ENCODE peak calls at places on chromosome 5, in six cellular contexts. U is NCI-H1092; Q is stimulated activated CD8-positive, alpha-beta memory T cell treated with anti-CD3 and anti-CD28 coated beads, Interleukin-15, amount 100 ng/mL, for 4 hours; C is GOT3; B is heart right ventricle; S is GM10248. L is an unnamed sample.

GRCh38 chr5:102483736-102484135 is 15.1 kb downstream of the SLCO6A1 start:
- DNase-seq in B (no peak), Q (no peak), U (no peak), C (no peak), S (no peak), L (no peak)

GRCh38 chr5:160514866-160515265 is 93.2 kb downstream of the PTTG1 start:
- DNase-seq in U (no peak), Q (no peak), C (no peak), S (no peak), B (no peak), L (no peak)

GRCh38 chr5:14826714-14827113 is 44.9 kb downstream of the ANKH start:
- DNase-seq in Q (no peak), C (no peak), U (no peak), S (no peak), B (no peak), L (no peak)

GRCh38 chr5:163506726-163507125 is 1.3 kb downstream of the MAT2B start:
- DNase-seq in B (no peak), U (no peak), Q (no peak), C (no peak), S (no peak), L (no peak)

GRCh38 chr5:79111960-79112702 is 522 bp downstream of the BHMT start:
- DNase-seq in Q (no peak), B (peak), U (no peak), C (no peak), S (no peak), L (no peak)

GRCh38 chr5:65867509-65868195 is 58.7 kb upstream of the ERBIN start:
- DNase-seq in C (no peak), U (no peak), B (no peak), S (no peak), Q (no peak), L (no peak)

GRCh38 chr5:60497706-60498500 is 202.1 kb downstream of the DEPDC1B start:
- DNase-seq in C (no peak), U (no peak), S (no peak), B (no peak), Q (no peak), L (no peak)

GRCh38 chr5:139904566-139905400 is 109.2 kb downstream of the PSD2 start:
- DNase-seq in U (no peak), B (no peak), Q (no peak), S (no peak), C (no peak), L (no peak)

GRCh38 chr5:1814183-1815020 is 13.2 kb downstream of the NDUFS6 start:
- DNase-seq in C (no peak), S (no peak), U (no peak), B (no peak), Q (no peak), L (no peak)

GRCh38 chr5:140141241-140141640 is 15.5 kb downstream of the IGIP start:
- DNase-seq in S (no peak), U (no peak), B (no peak), Q (no peak), C (no peak), L (no peak)

GRCh38 chr5:93078082-93079038 is 502.7 kb downstream of the NR2F1-AS1 start:
- DNase-seq in B (peak), C (peak), U (no peak), S (no peak), Q (no peak), L (no peak)

GRCh38 chr5:76801159-76801802 is 17.5 kb upstream of the F2RL1 start:
- DNase-seq in B (no peak), C (no peak), S (no peak), Q (no peak), U (no peak), L (no peak)

GRCh38 chr5:170681013-170681433 is 102.5 kb upstream of the GABRP start:
- DNase-seq in U (no peak), C (no peak), Q (no peak), S (peak), B (peak), L (peak)

GRCh38 chr5:126477281-126477680 is 54.1 kb downstream of the GRAMD2B start:
- DNase-seq in Q (no peak), C (no peak), B (no peak), U (no peak), S (no peak), L (no peak)

GRCh38 chr5:17161669-17162068 is 55.8 kb upstream of the BASP1 start:
- DNase-seq in B (no peak), U (no peak), S (no peak), C (no peak), Q (no peak), L (no peak)

GRCh38 chr5:96661101-96661840 is 905 bp upstream of the CAST start:
- DNase-seq in C (no peak), U (no peak), Q (no peak), B (peak), S (peak), L (no peak)

GRCh38 chr5:143341807-143342570 is 61.5 kb downstream of the NR3C1 start:
- DNase-seq in B (no peak), U (no peak), Q (no peak), S (no peak), C (no peak), L (no peak)

GRCh38 chr5:61641748-61642565 is 309.9 kb downstream of the ZSWIM6 start:
- DNase-seq in S (no peak), C (no peak), U (no peak), Q (no peak), B (no peak), L (no peak)

GRCh38 chr5:107424461-107424860 is 246.3 kb downstream of the EFNA5 start:
- DNase-seq in B (no peak), S (no peak), U (no peak), C (no peak), Q (no peak), L (no peak)

GRCh38 chr5:42781584-42781983 is 25.0 kb downstream of the CCDC152 start:
- DNase-seq in S (no peak), C (no peak), U (no peak), B (no peak), Q (no peak), L (no peak)

GRCh38 chr5:87002485-87002884 is 265.2 kb upstream of the RASA1 start:
- DNase-seq in U (no peak), C (no peak), Q (no peak), B (no peak), S (no peak), L (no peak)

GRCh38 chr5:108720416-108720815 is 27.3 kb upstream of the FER start:
- DNase-seq in B (no peak), S (peak), U (no peak), C (no peak), Q (no peak), L (no peak)

L was measured in COR-L47.